ENCODE peak calls at places on chromosomes 12 and 14, in four cellular contexts. One of them, this sample, is unnamed.
A peak's percentile ranks its signal among the peaks of the same experiment; 100 is the strongest.

GRCh38 chr12:48185181-48185919 is 1.9 kb downstream of the CCDC184 start:
- DNase-seq in Peyer's patch: no peak
- DNase-seq in hippocampal formation: no peak
- DNase-seq in GM20000: peak; percentile 33
- DNase-seq in this sample: no peak

GRCh38 chr12:111216387-111217159 is 152.3 kb downstream of the PHETA1 start:
- DNase-seq in Peyer's patch: no peak
- DNase-seq in hippocampal formation: no peak
- DNase-seq in GM20000: no peak
- DNase-seq in this sample: no peak

GRCh38 chr12:14710632-14711324 is 14.4 kb upstream of the GUCY2C start:
- DNase-seq in Peyer's patch: no peak
- DNase-seq in GM20000: no peak
- DNase-seq in hippocampal formation: no peak
- DNase-seq in this sample: no peak

GRCh38 chr12:12138203-12139154 is 67.7 kb downstream of the BCL2L14 start:
- DNase-seq in Peyer's patch: no peak
- DNase-seq in hippocampal formation: no peak
- DNase-seq in GM20000: no peak
- DNase-seq in this sample: no peak

GRCh38 chr14:71532349-71532748 is 399.9 kb upstream of the RGS6 start:
- DNase-seq in Peyer's patch: no peak
- DNase-seq in hippocampal formation: no peak
- DNase-seq in GM20000: no peak
- DNase-seq in this sample: no peak

GRCh38 chr12:116525418-116526001 is 33.7 kb upstream of the MAP1LC3B2 start:
- DNase-seq in Peyer's patch: peak; percentile 59
- DNase-seq in hippocampal formation: peak; percentile 17
- DNase-seq in GM20000: no peak
- DNase-seq in this sample: peak; percentile 32

GRCh38 chr12:18737819-18738218 is at the start of the genes CAPZA3 and PLCZ1:
- DNase-seq in Peyer's patch: no peak
- DNase-seq in GM20000: no peak
- DNase-seq in hippocampal formation: no peak
- DNase-seq in this sample: no peak

GRCh38 chr12:124684971-124685688 is 117.7 kb upstream of the NCOR2 start:
- DNase-seq in Peyer's patch: no peak
- DNase-seq in hippocampal formation: peak; percentile 44
- DNase-seq in GM20000: no peak
- DNase-seq in this sample: no peak

GRCh38 chr14:94646481-94646880 is 34.3 kb downstream of the SERPINA3 start:
- DNase-seq in hippocampal formation: no peak
- DNase-seq in GM20000: no peak
- DNase-seq in Peyer's patch: no peak
- DNase-seq in this sample: no peak

GRCh38 chr12:89309815-89310214 is 42.5 kb downstream of the DUSP6 start:
- DNase-seq in Peyer's patch: no peak
- DNase-seq in hippocampal formation: no peak
- DNase-seq in GM20000: no peak
- DNase-seq in this sample: no peak

GRCh38 chr14:60722836-60723217 is 1.3 kb downstream of the SIX4 start:
- DNase-seq in Peyer's patch: no peak
- DNase-seq in GM20000: peak; percentile 42
- DNase-seq in hippocampal formation: peak; percentile 11
- DNase-seq in this sample: no peak

GRCh38 chr12:44015333-44015941 is 179.6 kb downstream of the TMEM117 start:
- DNase-seq in Peyer's patch: no peak
- DNase-seq in GM20000: peak; percentile 39
- DNase-seq in hippocampal formation: no peak
- DNase-seq in this sample: no peak

GRCh38 chr12:132484891-132485441 is 5.0 kb upstream of the FBRSL1 start:
- DNase-seq in hippocampal formation: no peak
- DNase-seq in GM20000: no peak
- DNase-seq in Peyer's patch: no peak
- DNase-seq in this sample: no peak

GRCh38 chr12:2776129-2776806 is 18.5 kb upstream of the FKBP4 start:
- DNase-seq in GM20000: no peak
- DNase-seq in Peyer's patch: no peak
- DNase-seq in hippocampal formation: no peak
- DNase-seq in this sample: no peak

GRCh38 chr12:121626087-121626852 is at the start of gene ORAI1:
- DNase-seq in GM20000: peak; percentile 98
- DNase-seq in hippocampal formation: peak; percentile 92
- DNase-seq in Peyer's patch: peak; percentile 99
- DNase-seq in this sample: peak; percentile 96

This sample was measured in left colon.